ENCODE peak calls at places on chromosomes 6 and 20, in four cellular contexts. T is heart right ventricle, Q is IMR-90, J is cardiac muscle cell. N is an unnamed sample. For H3K4me1, the result is how much of the 10 kb centered on the place peaks cover.

GRCh38 chr6:24933868-24934401 is 1.8 kb downstream of the RIPOR2 start:
- DNase-seq in Q (no peak), J (peak), T (no peak), N (no peak)

GRCh38 chr20:58889334-58890072 is 37.0 kb downstream of the GNAS start:
- DNase-seq in T (no peak), J (peak), Q (no peak), N (no peak)

GRCh38 chr6:110412258-110412839 is 3.0 kb downstream of the DDO start:
- DNase-seq in Q (no peak), J (no peak), T (no peak), N (no peak)

GRCh38 chr6:153013438-153013837 is 10.9 kb upstream of the MTRF1L start:
- DNase-seq in J (no peak), T (no peak), Q (no peak), N (no peak)

GRCh38 chr6:5645275-5645674 is 361.4 kb downstream of the NRN1 start:
- DNase-seq in Q (no peak), J (no peak), T (no peak), N (no peak)

GRCh38 chr6:46909371-46909770 is 12.4 kb downstream of the ADGRF5 start:
- DNase-seq in Q (no peak), T (no peak), J (no peak), N (no peak)

GRCh38 chr20:37736132-37736531 is 42.3 kb downstream of the CTNNBL1 start:
- DNase-seq in Q (no peak), J (no peak), T (no peak), N (no peak)

GRCh38 chr6:13672904-13673303 is 38.7 kb downstream of the RANBP9 start:
- DNase-seq in T (no peak), Q (no peak), J (no peak), N (no peak)

GRCh38 chr6:119476554-119476953 is 127.0 kb upstream of the MAN1A1 start:
- DNase-seq in Q (no peak), J (no peak), T (no peak), N (no peak)

GRCh38 chr6:88013015-88013414 is 34.6 kb upstream of the SPACA1 start:
- DNase-seq in J (no peak), Q (no peak), T (no peak), N (no peak)

GRCh38 chr6:167704396-167704801 is 122.3 kb upstream of the AFDN start:
- DNase-seq in T (no peak), Q (no peak), J (no peak), N (no peak)

GRCh38 chr6:116210750-116211425 is 43.0 kb downstream of the TSPYL4 start:
- DNase-seq in J (peak), Q (peak), T (peak), N (peak)

GRCh38 chr6:139943391-139943790 is 568.9 kb upstream of the CITED2 start:
- DNase-seq in J (no peak), T (no peak), Q (peak), N (no peak)

GRCh38 chr6:121971886-121972285 is 427.6 kb upstream of the HSF2 start:
- DNase-seq in T (no peak), J (no peak), Q (peak), N (no peak)

GRCh38 chr20:10603971-10604864 is 69.6 kb downstream of the JAG1 start:
- DNase-seq in Q (peak), T (peak), J (peak), N (peak)

GRCh38 chr6:142881771-142882170 is 63.2 kb downstream of the HIVEP2 start:
- DNase-seq in T (no peak), J (no peak), Q (peak), N (no peak)

GRCh38 chr6:87671555-87672029 is 30.4 kb downstream of the AKIRIN2 start:
- DNase-seq in Q (no peak), J (peak), T (no peak), N (no peak)

GRCh38 chr6:98641929-98642328 is 192.4 kb upstream of the POU3F2 start:
- DNase-seq in T (no peak), Q (no peak), J (no peak), N (no peak)

GRCh38 chr6:130282234-130282995 is 59.7 kb upstream of the SAMD3 start:
- DNase-seq in Q (peak), J (peak), T (no peak), N (no peak)

GRCh38 chr6:431986-432385 is 40.4 kb downstream of the IRF4 start:
- DNase-seq in J (no peak), Q (no peak), T (no peak), N (no peak)

GRCh38 chr6:36195471-36196048 is 984 bp upstream of the BRPF3 start:
- DNase-seq in T (no peak), Q (no peak), J (peak), N (no peak)

GRCh38 chr6:158020811-158021210 is 39.1 kb downstream of the SYNJ2 start:
- DNase-seq in T (no peak), J (no peak), Q (no peak), N (no peak)
- H3K4me1 ChIP-seq in T (under half), J (under half), Q (under half), N (under half)

GRCh38 chr6:144007779-144008500 is at the start of gene PLAGL1:
- DNase-seq in T (peak), Q (peak), J (peak), N (peak)
- H3K27ac ChIP-seq in T (peak), Q (peak), J (no peak), N (peak)

GRCh38 chr6:32413427-32414047 is 6.6 kb upstream of the BTNL2 start:
- DNase-seq in T (peak), Q (peak), J (peak), N (peak)
- TF ChIP-seq CTCF in T (peak), Q (peak), J (peak), N (peak)

GRCh38 chr6:109092074-109092473 is 2.6 kb downstream of the SESN1 start:
- DNase-seq in J (no peak), Q (no peak), T (no peak), N (no peak)

GRCh38 chr6:109094351-109095035 is at the start of gene SESN1:
- DNase-seq in J (peak), T (peak), Q (peak), N (peak)

GRCh38 chr6:109095821-109096084 is 446 bp downstream of the CEP57L1 start:
- DNase-seq in J (no peak), Q (no peak), T (no peak), N (no peak)

GRCh38 chr6:109095036-109095820 is at the start of gene CEP57L1:
- DNase-seq in Q (peak), J (peak), T (peak), N (peak)

DNA sequence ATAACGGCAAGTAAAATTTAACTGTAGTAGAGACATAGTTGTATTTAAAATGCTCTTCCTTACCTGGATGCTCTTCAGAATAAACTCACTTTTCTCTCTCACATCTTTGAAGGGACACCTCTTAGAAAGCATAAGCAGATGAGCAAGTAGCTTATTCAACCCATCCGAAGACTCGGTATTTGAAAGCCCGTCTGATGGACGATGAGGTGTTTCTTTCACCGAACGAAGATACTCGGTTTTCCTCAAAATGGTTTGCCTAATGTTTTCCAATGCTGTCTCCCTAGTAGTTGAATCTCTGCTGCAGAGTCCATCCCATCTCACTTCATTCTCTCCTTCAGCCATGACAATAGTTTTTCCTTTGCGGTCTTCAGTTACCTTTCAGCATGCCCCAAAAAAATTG is 914 bp downstream of the SESN1 start:
- DNase-seq in J (no peak), Q (peak), T (no peak), N (no peak)
- H3K4me1 ChIP-seq in J (under half), Q (under half), T (under half), N (under half)

GRCh38 chr20:46270977-46271744 is 37.1 kb downstream of the CDH22 start:
- DNase-seq in Q (no peak), T (no peak), J (no peak), N (no peak)

GRCh38 chr20:46268662-46269061 is 39.6 kb downstream of the CDH22 start:
- DNase-seq in J (no peak), Q (no peak), T (no peak), N (no peak)

GRCh38 chr20:46267108-46267820 is 41.0 kb downstream of the CDH22 start:
- DNase-seq in J (no peak), T (no peak), Q (no peak), N (no peak)

GRCh38 chr20:46268131-46268611 is 40.1 kb downstream of the CDH22 start:
- DNase-seq in Q (no peak), J (no peak), T (no peak), N (no peak)

GRCh38 chr20:46269372-46269771 is 38.9 kb downstream of the CDH22 start:
- DNase-seq in Q (no peak), T (no peak), J (no peak), N (no peak)
- H3K27ac ChIP-seq in Q (no peak), T (no peak), J (no peak), N (no peak)

GRCh38 chr6:8904754-8905153 is 469.4 kb upstream of the SLC35B3 start:
- DNase-seq in T (no peak), Q (no peak), J (no peak), N (no peak)
- TF ChIP-seq CTCF in T (no peak), Q (no peak), J (no peak), N (no peak)